ENCODE peak calls at places on chromosome 12, in five cellular contexts. S is suprapubic skin, M is Calu3, C is mammary epithelial cell, D is uterus. B is an unnamed sample.

GRCh38 chr12:109715310-109716091 is 1.9 kb downstream of the FAM222A start:
- DNase-seq in S (peak), M (peak), C (no peak), D (no peak), B (no peak)

GRCh38 chr12:89825591-89826449 is 117.2 kb upstream of the ATP2B1 start:
- DNase-seq in S (no peak), M (no peak), C (no peak), D (no peak), B (no peak)

GRCh38 chr12:101004891-101005290 is 205.1 kb downstream of the SLC5A8 start:
- DNase-seq in S (no peak), M (no peak), C (no peak), D (no peak), B (no peak)

GRCh38 chr12:82682326-82682725 is 4.4 kb upstream of the TMTC2 start:
- DNase-seq in S (no peak), M (peak), C (no peak), D (no peak), B (no peak)

GRCh38 chr12:62882140-62882539 is 52.8 kb downstream of the PPM1H start:
- DNase-seq in S (no peak), M (no peak), C (no peak), D (no peak), B (no peak)

GRCh38 chr12:40819427-40820108 is 127.3 kb downstream of the CNTN1 start:
- DNase-seq in S (no peak), M (no peak), C (no peak), D (no peak), B (no peak)

GRCh38 chr12:48296586-48297396 is 53.9 kb downstream of the ZNF641 start:
- DNase-seq in S (peak), M (peak), C (peak), D (peak), B (no peak)

GRCh38 chr12:65728913-65729793 is 95.1 kb upstream of the HMGA2 start:
- DNase-seq in S (no peak), M (peak), C (peak), D (no peak), B (peak)

GRCh38 chr12:46998811-46999368 is 80.5 kb upstream of the PCED1B start:
- DNase-seq in S (no peak), M (no peak), C (peak), D (no peak), B (no peak)

GRCh38 chr12:132437252-132438138 is 52.5 kb upstream of the FBRSL1 start:
- DNase-seq in S (no peak), M (no peak), C (no peak), D (no peak), B (no peak)

GRCh38 chr12:124790650-124791400 is 72.8 kb downstream of the SCARB1 start:
- DNase-seq in S (no peak), M (no peak), C (no peak), D (no peak), B (no peak)

GRCh38 chr12:112347521-112347920 is 34.7 kb downstream of the HECTD4 start:
- DNase-seq in S (no peak), M (no peak), C (peak), D (no peak), B (no peak)

DNA sequence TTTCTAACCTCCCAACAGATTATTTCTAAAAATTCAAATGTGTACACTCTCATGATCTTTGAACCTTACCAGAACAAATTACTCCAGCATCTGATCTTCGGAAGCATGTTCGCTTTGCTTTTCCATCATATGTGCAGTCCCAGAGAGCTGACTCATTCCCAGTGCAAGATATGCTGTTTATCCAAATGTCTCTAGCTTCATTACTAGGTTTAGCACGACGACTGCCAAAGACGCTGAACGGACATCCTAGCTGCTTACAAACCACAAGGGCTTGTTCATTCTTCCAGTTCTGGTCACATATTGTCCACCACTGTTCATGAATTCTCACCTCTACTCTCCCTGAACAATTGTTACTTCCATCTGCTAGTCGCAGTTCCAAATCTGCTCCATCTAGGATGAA is 40.5 kb downstream of the CD163L1 start:
- DNase-seq in S (no peak), M (no peak), C (no peak), D (no peak), B (no peak)
- TF ChIP-seq CTCF in S (no peak), M (no peak), C (no peak), D (no peak), B (no peak)

DNA sequence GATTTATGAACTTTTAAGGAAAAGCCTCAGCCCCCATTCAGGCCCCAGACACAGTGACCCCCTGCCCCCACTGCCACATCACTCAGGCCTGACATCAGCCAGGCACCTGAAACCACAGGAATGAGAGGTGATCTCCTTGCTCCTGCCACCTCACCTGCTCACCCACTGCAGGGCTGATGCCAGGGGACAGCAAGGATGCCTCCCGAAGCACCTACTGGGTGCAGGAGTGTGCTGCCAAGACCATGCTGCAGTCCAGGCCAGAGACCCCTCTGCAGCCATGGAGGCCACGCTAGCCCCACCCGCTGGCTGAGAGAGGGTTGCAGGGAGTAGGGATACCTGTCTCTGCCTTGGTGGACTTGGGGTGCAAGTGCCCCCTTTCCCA is 18.6 kb upstream of the KRT7 start:
- DNase-seq in S (peak), M (peak), C (no peak), D (no peak), B (no peak)
- TF ChIP-seq CTCF in S (no peak), M (no peak), C (no peak), D (peak), B (no peak)

DNA sequence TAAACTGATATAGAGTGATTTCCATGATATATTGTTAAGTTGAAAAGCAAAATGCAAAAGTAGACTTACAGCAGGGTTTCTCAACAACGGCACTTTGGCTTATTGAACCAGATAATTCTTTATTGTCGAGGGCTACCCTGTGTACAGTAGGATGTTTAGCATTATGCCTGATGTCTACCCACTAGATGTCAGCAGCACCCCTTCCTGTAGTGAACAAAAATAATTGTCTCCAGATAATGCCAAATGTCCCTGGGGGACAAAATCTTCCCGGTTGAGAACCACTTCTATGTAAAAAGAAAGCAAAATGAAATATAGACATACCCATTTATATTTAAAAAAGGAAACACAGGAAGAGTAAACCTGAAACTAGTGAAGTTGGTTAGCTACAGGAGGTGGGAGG is 32.4 kb downstream of the ABCD2 start:
- DNase-seq in S (no peak), M (no peak), C (peak), D (no peak), B (no peak)
- TF ChIP-seq CTCF in S (no peak), M (no peak), C (peak), D (no peak), B (peak)

GRCh38 chr12:95146767-95147166 is 70.5 kb downstream of the FGD6 start:
- DNase-seq in S (no peak), M (no peak), C (no peak), D (no peak), B (no peak)

GRCh38 chr12:95151821-95152220 is 65.4 kb downstream of the FGD6 start:
- DNase-seq in S (no peak), M (no peak), C (peak), D (no peak), B (no peak)

GRCh38 chr12:95150501-95150900 is 66.8 kb downstream of the FGD6 start:
- DNase-seq in S (no peak), M (no peak), C (no peak), D (no peak), B (no peak)

GRCh38 chr12:95151406-95151805 is 65.9 kb downstream of the FGD6 start:
- DNase-seq in S (no peak), M (no peak), C (peak), D (no peak), B (no peak)

GRCh38 chr12:95147836-95148235 is 69.4 kb downstream of the FGD6 start:
- DNase-seq in S (no peak), M (peak), C (peak), D (no peak), B (no peak)
- TF ChIP-seq CTCF in S (no peak), M (no peak), C (no peak), D (no peak), B (no peak)

B was measured in osteocyte.